ENCODE peak calls at places on chromosomes 13 and 19, in ten cellular contexts. One of them, this sample, is unnamed.

GRCh38 chr13:106873810-106874209 is 305.9 kb upstream of the ARGLU1 start:
- DNase-seq in lower lobe of right lung: no peak
- DNase-seq in ovary: no peak
- DNase-seq in AG04449: no peak
- DNase-seq in SK-N-SH: no peak
- DNase-seq in heart right ventricle: no peak
- DNase-seq in hepatocyte: no peak
- DNase-seq in body of pancreas: no peak
- DNase-seq in lung: no peak
- DNase-seq in cardiac fibroblast: no peak
- DNase-seq in this sample: no peak

GRCh38 chr19:29320076-29320475 is 107.1 kb upstream of the UQCRFS1 start:
- DNase-seq in lower lobe of right lung: no peak
- DNase-seq in ovary: no peak
- DNase-seq in AG04449: no peak
- DNase-seq in SK-N-SH: no peak
- DNase-seq in heart right ventricle: no peak
- DNase-seq in hepatocyte: no peak
- DNase-seq in body of pancreas: no peak
- DNase-seq in lung: no peak
- DNase-seq in cardiac fibroblast: no peak
- DNase-seq in this sample: no peak

GRCh38 chr13:50017819-50018218 is 2.6 kb downstream of the KCNRG start:
- DNase-seq in lower lobe of right lung: no peak
- DNase-seq in ovary: no peak
- DNase-seq in AG04449: no peak
- DNase-seq in SK-N-SH: no peak
- DNase-seq in heart right ventricle: no peak
- DNase-seq in hepatocyte: no peak
- DNase-seq in body of pancreas: no peak
- DNase-seq in lung: no peak
- DNase-seq in cardiac fibroblast: no peak
- DNase-seq in this sample: no peak

GRCh38 chr13:60335531-60335930 is 61.5 kb upstream of the TDRD3 start:
- DNase-seq in lower lobe of right lung: no peak
- DNase-seq in ovary: no peak
- DNase-seq in AG04449: no peak
- DNase-seq in SK-N-SH: no peak
- DNase-seq in heart right ventricle: no peak
- DNase-seq in hepatocyte: no peak
- DNase-seq in body of pancreas: no peak
- DNase-seq in lung: no peak
- DNase-seq in cardiac fibroblast: peak; percentile 30
- DNase-seq in this sample: no peak

GRCh38 chr19:45693168-45693788 is 812 bp downstream of the QPCTL start:
- DNase-seq in lower lobe of right lung: peak; percentile 85
- DNase-seq in ovary: peak; percentile 81
- DNase-seq in AG04449: no peak
- DNase-seq in SK-N-SH: peak; percentile 85
- DNase-seq in heart right ventricle: peak; percentile 81
- DNase-seq in hepatocyte: peak; percentile 89
- DNase-seq in body of pancreas: peak; percentile 83
- DNase-seq in lung: peak; percentile 78
- DNase-seq in cardiac fibroblast: peak; percentile 74
- DNase-seq in this sample: no peak

GRCh38 chr19:52734340-52734892 is 428 bp downstream of the ZNF611 start:
- DNase-seq in lower lobe of right lung: no peak
- DNase-seq in ovary: peak; percentile 18
- DNase-seq in AG04449: no peak
- DNase-seq in SK-N-SH: peak; percentile 74
- DNase-seq in heart right ventricle: peak; percentile 26
- DNase-seq in hepatocyte: peak; percentile 40
- DNase-seq in body of pancreas: no peak
- DNase-seq in lung: no peak
- DNase-seq in cardiac fibroblast: no peak
- DNase-seq in this sample: no peak

GRCh38 chr19:34306213-34306661 is 51.9 kb downstream of the GARRE1 start:
- DNase-seq in lower lobe of right lung: no peak
- DNase-seq in ovary: no peak
- DNase-seq in AG04449: no peak
- DNase-seq in SK-N-SH: no peak
- DNase-seq in heart right ventricle: no peak
- DNase-seq in hepatocyte: no peak
- DNase-seq in body of pancreas: peak; percentile 74
- DNase-seq in lung: no peak
- DNase-seq in cardiac fibroblast: no peak
- DNase-seq in this sample: peak; percentile 81

GRCh38 chr13:78383899-78384298 is 219.5 kb downstream of the POU4F1 start:
- DNase-seq in lower lobe of right lung: no peak
- DNase-seq in ovary: no peak
- DNase-seq in AG04449: no peak
- DNase-seq in SK-N-SH: no peak
- DNase-seq in heart right ventricle: no peak
- DNase-seq in hepatocyte: no peak
- DNase-seq in body of pancreas: no peak
- DNase-seq in lung: no peak
- DNase-seq in cardiac fibroblast: no peak
- DNase-seq in this sample: no peak

GRCh38 chr19:15264061-15264932 is 32.0 kb upstream of the EPHX3 start:
- DNase-seq in lower lobe of right lung: peak; percentile 80
- DNase-seq in ovary: peak; percentile 81
- DNase-seq in AG04449: no peak
- DNase-seq in SK-N-SH: peak; percentile 85
- DNase-seq in heart right ventricle: peak; percentile 75
- DNase-seq in hepatocyte: peak; percentile 86
- DNase-seq in body of pancreas: peak; percentile 81
- DNase-seq in lung: peak; percentile 72
- DNase-seq in cardiac fibroblast: peak; percentile 75
- DNase-seq in this sample: peak; percentile 15
- TF ChIP-seq CTCF in lower lobe of right lung: peak; percentile 77
- TF ChIP-seq CTCF in ovary: peak; percentile 56
- TF ChIP-seq CTCF in AG04449: peak; percentile 81
- TF ChIP-seq CTCF in SK-N-SH: peak; percentile 85
- TF ChIP-seq CTCF in heart right ventricle: peak; percentile 79
- TF ChIP-seq CTCF in hepatocyte: peak; percentile 71
- TF ChIP-seq CTCF in body of pancreas: peak; percentile 73
- TF ChIP-seq CTCF in lung: peak; percentile 63
- TF ChIP-seq CTCF in cardiac fibroblast: peak; percentile 76
- TF ChIP-seq CTCF in this sample: peak; percentile 78

GRCh38 chr19:3968556-3969434 is 2.1 kb downstream of the DAPK3 start:
- DNase-seq in lower lobe of right lung: peak; percentile 81
- DNase-seq in ovary: peak; percentile 91
- DNase-seq in AG04449: peak; percentile 98
- DNase-seq in SK-N-SH: peak; percentile 57
- DNase-seq in heart right ventricle: peak; percentile 85
- DNase-seq in hepatocyte: peak; percentile 96
- DNase-seq in body of pancreas: peak; percentile 89
- DNase-seq in lung: peak; percentile 87
- DNase-seq in cardiac fibroblast: peak; percentile 100
- DNase-seq in this sample: peak; percentile 98
- H3K4me3 ChIP-seq in lower lobe of right lung: peak overlapping the region; percentile 81
- H3K4me3 ChIP-seq in ovary: no peak overlapping the region
- H3K4me3 ChIP-seq in AG04449: peak overlapping the region; percentile 97
- H3K4me3 ChIP-seq in SK-N-SH: peak overlapping the region; percentile 80
- H3K4me3 ChIP-seq in heart right ventricle: peak overlapping the region; percentile 99
- H3K4me3 ChIP-seq in hepatocyte: peak overlapping the region; percentile 83
- H3K4me3 ChIP-seq in body of pancreas: no peak overlapping the region
- H3K4me3 ChIP-seq in lung: peak overlapping the region; percentile 15
- H3K4me3 ChIP-seq in cardiac fibroblast: peak overlapping the region; percentile 87
- H3K4me3 ChIP-seq in this sample: peak overlapping the region; percentile 91

GRCh38 chr13:103772576-103772975 is 706.4 kb upstream of the SLC10A2 start:
- DNase-seq in lower lobe of right lung: no peak
- DNase-seq in ovary: no peak
- DNase-seq in AG04449: no peak
- DNase-seq in SK-N-SH: no peak
- DNase-seq in heart right ventricle: no peak
- DNase-seq in hepatocyte: no peak
- DNase-seq in body of pancreas: no peak
- DNase-seq in lung: no peak
- DNase-seq in cardiac fibroblast: no peak
- DNase-seq in this sample: no peak
- TF ChIP-seq CTCF in lower lobe of right lung: no peak
- TF ChIP-seq CTCF in ovary: no peak
- TF ChIP-seq CTCF in AG04449: no peak
- TF ChIP-seq CTCF in SK-N-SH: no peak
- TF ChIP-seq CTCF in heart right ventricle: no peak
- TF ChIP-seq CTCF in hepatocyte: no peak
- TF ChIP-seq CTCF in body of pancreas: no peak
- TF ChIP-seq CTCF in lung: no peak
- TF ChIP-seq CTCF in cardiac fibroblast: no peak
- TF ChIP-seq CTCF in this sample: peak; percentile 23

DNA sequence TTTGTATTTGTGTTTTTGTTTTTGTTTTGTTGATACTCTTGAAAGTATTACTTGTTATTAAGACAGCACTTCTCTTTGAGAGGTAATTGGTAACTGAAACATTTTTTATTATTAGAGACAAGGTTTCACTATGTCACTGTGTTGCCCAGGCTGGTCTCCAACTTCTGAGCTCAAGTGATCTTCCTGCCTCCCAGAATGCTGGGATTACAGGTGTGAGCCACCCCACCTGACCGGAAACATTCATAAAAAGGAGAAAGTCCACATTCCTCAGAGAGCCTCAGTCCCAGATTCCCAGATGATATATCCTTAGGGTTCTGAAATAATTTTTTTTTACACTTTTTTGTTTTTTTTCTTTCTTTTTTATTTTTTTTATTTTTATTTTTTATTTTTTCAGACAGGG is 2.7 kb downstream of the CARM1 start:
- DNase-seq in lower lobe of right lung: no peak
- DNase-seq in ovary: no peak
- DNase-seq in AG04449: no peak
- DNase-seq in SK-N-SH: no peak
- DNase-seq in heart right ventricle: no peak
- DNase-seq in hepatocyte: no peak
- DNase-seq in body of pancreas: no peak
- DNase-seq in lung: no peak
- DNase-seq in cardiac fibroblast: no peak
- DNase-seq in this sample: no peak
- H3K4me3 ChIP-seq in lower lobe of right lung: no peak overlapping the region
- H3K4me3 ChIP-seq in ovary: no peak overlapping the region
- H3K4me3 ChIP-seq in AG04449: no peak overlapping the region
- H3K4me3 ChIP-seq in SK-N-SH: no peak overlapping the region
- H3K4me3 ChIP-seq in heart right ventricle: no peak overlapping the region
- H3K4me3 ChIP-seq in hepatocyte: no peak overlapping the region
- H3K4me3 ChIP-seq in body of pancreas: no peak overlapping the region
- H3K4me3 ChIP-seq in lung: no peak overlapping the region
- H3K4me3 ChIP-seq in cardiac fibroblast: no peak overlapping the region
- H3K4me3 ChIP-seq in this sample: no peak overlapping the region

GRCh38 chr19:5823579-5824281 is 15.8 kb downstream of the FUT6 start:
- DNase-seq in lower lobe of right lung: no peak
- DNase-seq in ovary: no peak
- DNase-seq in AG04449: no peak
- DNase-seq in SK-N-SH: peak; percentile 69
- DNase-seq in heart right ventricle: no peak
- DNase-seq in hepatocyte: no peak
- DNase-seq in body of pancreas: no peak
- DNase-seq in lung: no peak
- DNase-seq in cardiac fibroblast: peak; percentile 13
- DNase-seq in this sample: no peak
- TF ChIP-seq CTCF in lower lobe of right lung: no peak
- TF ChIP-seq CTCF in ovary: no peak
- TF ChIP-seq CTCF in AG04449: no peak
- TF ChIP-seq CTCF in SK-N-SH: peak; percentile 28
- TF ChIP-seq CTCF in heart right ventricle: no peak
- TF ChIP-seq CTCF in hepatocyte: peak; percentile 2
- TF ChIP-seq CTCF in body of pancreas: no peak
- TF ChIP-seq CTCF in lung: no peak
- TF ChIP-seq CTCF in cardiac fibroblast: peak; percentile 8
- TF ChIP-seq CTCF in this sample: peak; percentile 57

This sample was measured in LNCaP clone FGC.